ENCODE peak calls at places on chromosomes 5 and 9, in seven cellular contexts. E is NB4, F is foreskin fibroblast, Z is AG04450, V is stomach, A is fibroblast of pulmonary artery, H is breast epithelium. R is an unnamed sample.

GRCh38 chr9:91522496-91522895 is 98.9 kb upstream of the NFIL3 start:
- DNase-seq in E (no peak), F (no peak), Z (no peak), V (no peak), A (no peak), H (no peak), R (no peak)

GRCh38 chr5:147391781-147392180 is 118.1 kb downstream of the DPYSL3 start:
- DNase-seq in E (peak), F (peak), Z (peak), V (peak), A (peak), H (no peak), R (peak)

GRCh38 chr5:139481122-139481533 is 1.4 kb downstream of the STING1 start:
- DNase-seq in E (peak), F (no peak), Z (no peak), V (no peak), A (peak), H (no peak), R (no peak)

GRCh38 chr9:36937346-36937745 is 96.7 kb downstream of the PAX5 start:
- DNase-seq in E (no peak), F (no peak), Z (no peak), V (peak), A (no peak), H (no peak), R (no peak)

GRCh38 chr5:32964246-32964645 is 253.1 kb downstream of the NPR3 start:
- DNase-seq in E (no peak), F (peak), Z (no peak), V (no peak), A (no peak), H (no peak), R (no peak)

GRCh38 chr5:148382961-148383360 is 797 bp upstream of the FBXO38 start:
- DNase-seq in E (no peak), F (no peak), Z (no peak), V (no peak), A (no peak), H (no peak), R (no peak)

GRCh38 chr5:150320048-150320555 is 17.4 kb upstream of the ARSI start:
- DNase-seq in E (peak), F (peak), Z (no peak), V (peak), A (peak), H (no peak), R (peak)

GRCh38 chr5:179866241-179867078 is 7.8 kb upstream of the MRNIP start:
- DNase-seq in E (peak), F (no peak), Z (no peak), V (no peak), A (no peak), H (no peak), R (no peak)

GRCh38 chr9:131420913-131421312 is 27.0 kb downstream of the PRRC2B start:
- DNase-seq in E (peak), F (peak), Z (no peak), V (no peak), A (peak), H (peak), R (no peak)
- TF ChIP-seq CTCF in E (peak), F (no peak), Z (no peak), V (no peak), A (peak), H (no peak), R (no peak)

GRCh38 chr9:87080512-87081225 is 133.4 kb upstream of the GAS1 start:
- DNase-seq in E (peak), F (no peak), Z (no peak), V (no peak), A (peak), H (no peak), R (no peak)
- TF ChIP-seq CTCF in E (no peak), F (no peak), Z (no peak), V (no peak), A (peak), H (no peak), R (no peak)

GRCh38 chr5:171738501-171738900 is 47.1 kb upstream of the SMIM23 start:
- DNase-seq in E (no peak), F (no peak), Z (no peak), V (no peak), A (no peak), H (no peak), R (no peak)

GRCh38 chr5:171739246-171739645 is 46.4 kb upstream of the SMIM23 start:
- DNase-seq in E (no peak), F (no peak), Z (no peak), V (no peak), A (no peak), H (no peak), R (no peak)

GRCh38 chr5:171736976-171737848 is 48.4 kb upstream of the SMIM23 start:
- DNase-seq in E (no peak), F (no peak), Z (no peak), V (no peak), A (no peak), H (no peak), R (no peak)
- TF ChIP-seq CTCF in E (no peak), F (no peak), Z (no peak), V (no peak), A (no peak), H (no peak), R (no peak)

GRCh38 chr5:172186114-172186695 is 1.8 kb downstream of the STK10 start:
- DNase-seq in E (no peak), F (no peak), Z (no peak), V (no peak), A (no peak), H (no peak), R (no peak)

GRCh38 chr5:172185096-172185461 is 2.9 kb downstream of the STK10 start:
- DNase-seq in E (no peak), F (no peak), Z (no peak), V (no peak), A (no peak), H (no peak), R (no peak)

GRCh38 chr5:172188033-172188892 is at the start of gene STK10:
- DNase-seq in E (peak), F (peak), Z (peak), V (peak), A (peak), H (peak), R (peak)

GRCh38 chr5:172188893-172189692 is 1.1 kb upstream of the STK10 start:
- DNase-seq in E (no peak), F (no peak), Z (no peak), V (no peak), A (no peak), H (no peak), R (no peak)

GRCh38 chr5:172187118-172188032 is 649 bp downstream of the STK10 start:
- DNase-seq in E (peak), F (peak), Z (no peak), V (peak), A (peak), H (no peak), R (peak)
- TF ChIP-seq CTCF in E (no peak), F (no peak), Z (no peak), V (no peak), A (no peak), H (no peak), R (no peak)

DNA sequence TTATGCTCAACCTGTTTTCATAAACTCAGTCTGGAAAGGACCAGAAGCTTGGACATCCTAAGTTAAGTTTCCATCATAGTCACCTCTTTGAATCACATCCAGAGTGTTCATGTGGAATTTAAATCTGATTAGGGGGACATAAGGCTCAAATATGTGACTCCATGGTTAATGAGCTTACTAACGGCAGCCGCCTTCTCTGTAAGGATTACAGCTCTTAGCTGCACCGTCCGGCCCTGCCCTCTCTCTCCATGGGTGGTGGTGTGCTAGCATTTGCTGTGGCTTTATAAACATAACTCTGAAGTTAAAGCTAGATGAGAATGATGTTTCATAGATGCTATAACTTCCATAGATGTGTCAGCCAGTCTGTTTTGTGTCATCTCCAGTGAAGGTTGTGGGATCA is 156.5 kb downstream of the TRIO start:
- DNase-seq in E (no peak), F (no peak), Z (no peak), V (no peak), A (no peak), H (no peak), R (no peak)
- TF ChIP-seq CTCF in E (no peak), F (no peak), Z (no peak), V (no peak), A (no peak), H (no peak), R (no peak)

GRCh38 chr9:21904776-21905175 is 89.4 kb downstream of the CDKN2A start:
- DNase-seq in E (no peak), F (no peak), Z (no peak), V (no peak), A (no peak), H (no peak), R (no peak)
- TF ChIP-seq CTCF in E (no peak), F (no peak), Z (peak), V (no peak), A (no peak), H (no peak), R (no peak)

GRCh38 chr9:95104966-95105365 is 212.5 kb downstream of the FANCC start:
- DNase-seq in E (no peak), F (no peak), Z (no peak), V (no peak), A (no peak), H (no peak), R (no peak)

GRCh38 chr9:95102001-95102433 is 215.5 kb downstream of the FANCC start:
- DNase-seq in E (no peak), F (no peak), Z (no peak), V (no peak), A (no peak), H (no peak), R (no peak)

GRCh38 chr9:95102572-95102971 is 214.9 kb downstream of the FANCC start:
- DNase-seq in E (no peak), F (no peak), Z (no peak), V (no peak), A (no peak), H (no peak), R (no peak)

GRCh38 chr9:95104088-95104960 is 213.2 kb downstream of the FANCC start:
- DNase-seq in E (no peak), F (peak), Z (no peak), V (no peak), A (no peak), H (no peak), R (no peak)

GRCh38 chr9:95103385-95104087 is 214.0 kb downstream of the FANCC start:
- DNase-seq in E (no peak), F (no peak), Z (no peak), V (no peak), A (no peak), H (no peak), R (no peak)
- TF ChIP-seq CTCF in E (peak), F (peak), Z (peak), V (no peak), A (peak), H (no peak), R (no peak)

GRCh38 chr9:16132513-16132912 is 579.7 kb downstream of the CCDC171 start:
- DNase-seq in E (no peak), F (no peak), Z (no peak), V (no peak), A (peak), H (no peak), R (no peak)

GRCh38 chr9:16133556-16134227 is 580.8 kb downstream of the CCDC171 start:
- DNase-seq in E (peak), F (no peak), Z (no peak), V (no peak), A (peak), H (no peak), R (no peak)

GRCh38 chr9:16134351-16134750 is 581.5 kb downstream of the CCDC171 start:
- DNase-seq in E (no peak), F (no peak), Z (no peak), V (no peak), A (no peak), H (no peak), R (no peak)

GRCh38 chr9:16133032-16133431 is 580.2 kb downstream of the CCDC171 start:
- DNase-seq in E (no peak), F (no peak), Z (no peak), V (no peak), A (no peak), H (no peak), R (no peak)

GRCh38 chr9:16131269-16131668 is 578.4 kb downstream of the CCDC171 start:
- DNase-seq in E (peak), F (no peak), Z (no peak), V (no peak), A (peak), H (no peak), R (no peak)
- TF ChIP-seq CTCF in E (peak), F (no peak), Z (peak), V (no peak), A (peak), H (no peak), R (no peak)

R was measured in omental fat pad.